ENCODE peak calls at places on chromosomes 4 and X, in ten cellular contexts. H is foreskin keratinocyte, G is heart right ventricle, W is hepatocyte, D is mammary epithelial cell, Q is pancreas, P is brain microvascular endothelial cell, N is K562, B is lower lobe of right lung, X is RWPE1. F is an unnamed sample.

GRCh38 chr4:128633067-128633466 is 176.4 kb upstream of the JADE1 start:
- DNase-seq in H (no peak), G (no peak), W (no peak), D (no peak), Q (no peak), P (no peak), N (no peak), B (no peak), X (no peak), F (no peak)

GRCh38 chrX:25017667-25018247 is 2.0 kb upstream of the ARX start:
- DNase-seq in H (no peak), G (no peak), W (no peak), D (no peak), Q (no peak), P (no peak), N (no peak), B (no peak), X (no peak), F (no peak)

GRCh38 chrX:7586126-7586525 is 256.8 kb upstream of the VCX start:
- DNase-seq in H (no peak), G (no peak), W (peak), D (peak), Q (no peak), P (peak), N (no peak), B (no peak), X (peak), F (no peak)

GRCh38 chr4:103046416-103047290 is 27.1 kb upstream of the SLC9B1 start:
- DNase-seq in H (peak), G (peak), W (peak), D (peak), Q (peak), P (peak), N (peak), B (no peak), X (peak), F (peak)

GRCh38 chrX:1323315-1323714 is 13.3 kb upstream of the IL3RA start:
- DNase-seq in H (no peak), G (peak), W (peak), D (no peak), Q (no peak), P (peak), N (peak), B (peak), X (no peak), F (no peak)

GRCh38 chr4:5152521-5152920 is 101.2 kb downstream of the STK32B start:
- DNase-seq in H (no peak), G (no peak), W (no peak), D (no peak), Q (no peak), P (no peak), N (no peak), B (no peak), X (no peak), F (no peak)

GRCh38 chr4:3613980-3614730 is 81.9 kb upstream of the LRPAP1 start:
- DNase-seq in H (no peak), G (peak), W (no peak), D (no peak), Q (peak), P (no peak), N (no peak), B (no peak), X (peak), F (no peak)

GRCh38 chr4:160026720-160027119 is 923.8 kb downstream of the RAPGEF2 start:
- DNase-seq in H (peak), G (no peak), W (peak), D (peak), Q (no peak), P (peak), N (no peak), B (no peak), X (peak), F (no peak)

GRCh38 chr4:101944649-101945048 is 154.1 kb downstream of the BANK1 start:
- DNase-seq in H (peak), G (no peak), W (no peak), D (peak), Q (no peak), P (peak), N (no peak), B (no peak), X (no peak), F (no peak)

GRCh38 chrX:46579250-46579649 is 5.7 kb downstream of the CHST7 start:
- DNase-seq in H (no peak), G (no peak), W (no peak), D (no peak), Q (no peak), P (no peak), N (no peak), B (no peak), X (no peak), F (no peak)

GRCh38 chrX:30875957-30876356 is 13.1 kb downstream of the TAB3 start:
- DNase-seq in H (peak), G (no peak), W (no peak), D (peak), Q (no peak), P (peak), N (no peak), B (no peak), X (peak), F (no peak)

GRCh38 chrX:38806054-38806389 is 4.8 kb downstream of the MID1IP1 start:
- DNase-seq in H (no peak), G (no peak), W (no peak), D (no peak), Q (no peak), P (no peak), N (peak), B (no peak), X (peak), F (no peak)

GRCh38 chr4:25029479-25030282 is 1.1 kb downstream of the LGI2 start:
- DNase-seq in H (no peak), G (no peak), W (no peak), D (no peak), Q (no peak), P (no peak), N (no peak), B (no peak), X (no peak), F (no peak)

GRCh38 chrX:40090050-40090804 is 7.5 kb downstream of the BCOR start:
- DNase-seq in H (no peak), G (peak), W (peak), D (no peak), Q (peak), P (no peak), N (peak), B (peak), X (no peak), F (no peak)

GRCh38 chr4:123555500-123556273 is 159.1 kb downstream of the SPRY1 start:
- DNase-seq in H (peak), G (peak), W (peak), D (peak), Q (peak), P (peak), N (no peak), B (peak), X (peak), F (peak)

GRCh38 chrX:138897621-138898492 is 186.3 kb upstream of the FGF13 start:
- DNase-seq in H (peak), G (no peak), W (no peak), D (peak), Q (no peak), P (no peak), N (no peak), B (no peak), X (peak), F (no peak)

GRCh38 chr4:181418491-181418890 is 824.7 kb upstream of the TENM3 start:
- DNase-seq in H (no peak), G (no peak), W (no peak), D (no peak), Q (no peak), P (no peak), N (no peak), B (no peak), X (no peak), F (no peak)

GRCh38 chr4:13246107-13246506 is 238.0 kb downstream of the RAB28 start:
- DNase-seq in H (no peak), G (no peak), W (no peak), D (no peak), Q (no peak), P (no peak), N (no peak), B (no peak), X (no peak), F (no peak)

GRCh38 chrX:65196758-65197371 is 220.6 kb upstream of the ZC4H2 start:
- DNase-seq in H (peak), G (no peak), W (peak), D (no peak), Q (peak), P (no peak), N (no peak), B (peak), X (no peak), F (no peak)

GRCh38 chr4:173793937-173794510 is 264.0 kb upstream of the HAND2 start:
- DNase-seq in H (no peak), G (no peak), W (no peak), D (no peak), Q (no peak), P (no peak), N (no peak), B (no peak), X (no peak), F (no peak)

GRCh38 chr4:158121203-158121586 is 51.6 kb downstream of the GASK1B start:
- DNase-seq in H (peak), G (peak), W (peak), D (peak), Q (no peak), P (peak), N (no peak), B (no peak), X (peak), F (no peak)

GRCh38 chrX:135425566-135425965 is 3.8 kb downstream of the SMIM10L2A start:
- DNase-seq in H (no peak), G (no peak), W (no peak), D (no peak), Q (no peak), P (peak), N (no peak), B (no peak), X (no peak), F (no peak)

GRCh38 chrX:24594531-24594930 is 52.6 kb downstream of the PCYT1B start:
- DNase-seq in H (no peak), G (no peak), W (no peak), D (no peak), Q (no peak), P (no peak), N (no peak), B (no peak), X (no peak), F (no peak)

GRCh38 chr4:6942238-6942800 is 32.7 kb downstream of the TBC1D14 start:
- DNase-seq in H (peak), G (no peak), W (peak), D (peak), Q (no peak), P (peak), N (peak), B (no peak), X (peak), F (no peak)

GRCh38 chr4:10281996-10282395 is 165.4 kb upstream of the WDR1 start:
- DNase-seq in H (peak), G (no peak), W (no peak), D (peak), Q (no peak), P (peak), N (no peak), B (no peak), X (peak), F (no peak)

GRCh38 chr4:13968723-13969122 is 341.2 kb upstream of the BOD1L1 start:
- DNase-seq in H (no peak), G (no peak), W (no peak), D (peak), Q (no peak), P (no peak), N (no peak), B (no peak), X (no peak), F (no peak)

GRCh38 chrX:10755477-10756334 is 135.3 kb upstream of the MID1 start:
- DNase-seq in H (peak), G (no peak), W (peak), D (no peak), Q (peak), P (peak), N (no peak), B (no peak), X (no peak), F (no peak)

GRCh38 chr4:106039796-106040195 is 144.5 kb downstream of the NPNT start:
- DNase-seq in H (no peak), G (no peak), W (no peak), D (no peak), Q (no peak), P (no peak), N (no peak), B (no peak), X (no peak), F (no peak)

GRCh38 chr4:19224820-19225219 is 1026.9 kb upstream of the SLIT2 start:
- DNase-seq in H (peak), G (no peak), W (peak), D (no peak), Q (no peak), P (no peak), N (no peak), B (no peak), X (no peak), F (no peak)

GRCh38 chr4:168387091-168387490 is 68.5 kb upstream of the DDX60 start:
- DNase-seq in H (no peak), G (no peak), W (no peak), D (no peak), Q (no peak), P (no peak), N (no peak), B (no peak), X (no peak), F (no peak)

GRCh38 chrX:146854281-146854680 is 39.7 kb upstream of the CXorf51A start:
- DNase-seq in H (no peak), G (no peak), W (no peak), D (no peak), Q (no peak), P (no peak), N (no peak), B (no peak), X (no peak), F (peak)

GRCh38 chr4:69601065-69601464 is 38.4 kb downstream of the UGT2A2 start:
- DNase-seq in H (no peak), G (no peak), W (no peak), D (no peak), Q (no peak), P (no peak), N (no peak), B (no peak), X (no peak), F (no peak)

GRCh38 chr4:119300388-119301131 is 21.4 kb downstream of the FABP2 start:
- DNase-seq in H (peak), G (peak), W (peak), D (peak), Q (peak), P (peak), N (peak), B (peak), X (peak), F (no peak)

GRCh38 chr4:13240066-13240465 is 244.1 kb downstream of the RAB28 start:
- DNase-seq in H (peak), G (no peak), W (no peak), D (peak), Q (no peak), P (peak), N (no peak), B (no peak), X (no peak), F (no peak)

GRCh38 chr4:158169931-158170690 is 2.7 kb downstream of the GASK1B start:
- DNase-seq in H (no peak), G (no peak), W (no peak), D (peak), Q (no peak), P (no peak), N (no peak), B (no peak), X (no peak), F (no peak)

GRCh38 chr4:146389561-146389960 is 132.2 kb downstream of the SLC10A7 start:
- DNase-seq in H (no peak), G (no peak), W (no peak), D (no peak), Q (no peak), P (no peak), N (no peak), B (no peak), X (no peak), F (no peak)

GRCh38 chrX:26414534-26414933 is 198.6 kb downstream of the MAGEB5 start:
- DNase-seq in H (no peak), G (no peak), W (no peak), D (no peak), Q (no peak), P (no peak), N (no peak), B (no peak), X (no peak), F (no peak)

GRCh38 chr4:815464-816146 is 10.3 kb downstream of the CPLX1 start:
- DNase-seq in H (no peak), G (no peak), W (peak), D (no peak), Q (no peak), P (no peak), N (no peak), B (peak), X (no peak), F (no peak)

GRCh38 chr4:138055890-138056289 is 186.3 kb downstream of the SLC7A11 start:
- DNase-seq in H (peak), G (no peak), W (no peak), D (peak), Q (no peak), P (no peak), N (no peak), B (no peak), X (peak), F (no peak)
- H3K27ac ChIP-seq in H (no peak), G (no peak), W (no peak), D (no peak), Q (no peak), P (no peak), N (no peak), B (no peak), X (no peak), F (no peak)

GRCh38 chr4:184342167-184342856 is 124.6 kb upstream of the ENPP6 start:
- DNase-seq in H (no peak), G (no peak), W (no peak), D (no peak), Q (no peak), P (no peak), N (no peak), B (no peak), X (no peak), F (no peak)
- H3K27ac ChIP-seq in H (no peak), G (peak), W (peak), D (no peak), Q (no peak), P (no peak), N (no peak), B (no peak), X (no peak), F (no peak)

GRCh38 chrX:12985336-12985735 is 10.4 kb downstream of the TMSB4X start:
- DNase-seq in H (no peak), G (no peak), W (no peak), D (peak), Q (no peak), P (no peak), N (no peak), B (no peak), X (no peak), F (no peak)
- H3K27ac ChIP-seq in H (peak), G (no peak), W (peak), D (peak), Q (no peak), P (peak), N (peak), B (no peak), X (peak), F (no peak)

GRCh38 chr4:152106113-152106763 is 345.4 kb upstream of the GATB start:
- DNase-seq in H (peak), G (peak), W (peak), D (peak), Q (no peak), P (peak), N (no peak), B (peak), X (peak), F (no peak)
- H3K27ac ChIP-seq in H (peak), G (peak), W (peak), D (peak), Q (no peak), P (peak), N (no peak), B (no peak), X (peak), F (no peak)

GRCh38 chrX:34874763-34875162 is 67.8 kb upstream of the FAM47B start:
- DNase-seq in H (no peak), G (no peak), W (no peak), D (no peak), Q (no peak), P (no peak), N (no peak), B (no peak), X (no peak), F (no peak)

GRCh38 chrX:34873500-34874225 is 68.9 kb upstream of the FAM47B start:
- DNase-seq in H (no peak), G (no peak), W (no peak), D (no peak), Q (no peak), P (no peak), N (no peak), B (no peak), X (no peak), F (no peak)

GRCh38 chrX:34879361-34879760 is 63.2 kb upstream of the FAM47B start:
- DNase-seq in H (no peak), G (no peak), W (no peak), D (no peak), Q (no peak), P (peak), N (no peak), B (no peak), X (no peak), F (no peak)

GRCh38 chrX:34877451-34877850 is 65.1 kb upstream of the FAM47B start:
- DNase-seq in H (no peak), G (no peak), W (no peak), D (no peak), Q (no peak), P (peak), N (no peak), B (no peak), X (no peak), F (no peak)

GRCh38 chrX:34875204-34875603 is 67.4 kb upstream of the FAM47B start:
- DNase-seq in H (peak), G (no peak), W (no peak), D (peak), Q (no peak), P (peak), N (no peak), B (no peak), X (no peak), F (no peak)
- H3K27ac ChIP-seq in H (no peak), G (no peak), W (no peak), D (no peak), Q (no peak), P (peak), N (no peak), B (no peak), X (no peak), F (no peak)

F was measured in substantia nigra.